ENCODE peak calls at places on chromosome 19, in five cellular contexts. B, P, M, A and N are unnamed samples.

GRCh38 chr19:12521996-12522395 is 29.3 kb downstream of the ZNF564 start:
- DNase-seq in B (no peak), P (no peak), M (no peak), A (no peak), N (no peak)

GRCh38 chr19:29576761-29577661 is 29.1 kb upstream of the POP4 start:
- DNase-seq in B (no peak), P (no peak), M (no peak), A (no peak), N (no peak)

GRCh38 chr19:14686411-14686810 is 3.4 kb upstream of the ZNF333 start:
- DNase-seq in B (no peak), P (no peak), M (no peak), A (peak), N (no peak)

GRCh38 chr19:38057954-38058690 is 151.1 kb downstream of the SIPA1L3 start:
- DNase-seq in B (no peak), P (no peak), M (no peak), A (no peak), N (no peak)

GRCh38 chr19:38486731-38487336 is 53.3 kb downstream of the RYR1 start:
- DNase-seq in B (no peak), P (no peak), M (no peak), A (no peak), N (no peak)

GRCh38 chr19:28700176-28700575 is 512.8 kb downstream of the UQCRFS1 start:
- DNase-seq in B (no peak), P (no peak), M (no peak), A (no peak), N (no peak)

GRCh38 chr19:37362733-37363132 is 8.2 kb upstream of the ZNF527 start:
- DNase-seq in B (no peak), P (no peak), M (no peak), A (peak), N (no peak)

GRCh38 chr19:14577885-14578427 is 4.9 kb upstream of the CLEC17A start:
- DNase-seq in B (no peak), P (no peak), M (no peak), A (no peak), N (no peak)

GRCh38 chr19:55283548-55284393 is at the start of gene BRSK1:
- DNase-seq in B (peak), P (no peak), M (peak), A (no peak), N (no peak)

GRCh38 chr19:14890616-14891379 is 4.9 kb upstream of the OR7A17 start:
- DNase-seq in B (no peak), P (no peak), M (no peak), A (no peak), N (no peak)

GRCh38 chr19:15469513-15470297 is 5.4 kb upstream of the RASAL3 start:
- DNase-seq in B (no peak), P (no peak), M (no peak), A (peak), N (no peak)

GRCh38 chr19:4042064-4042730 is 24.5 kb downstream of the ZBTB7A start:
- DNase-seq in B (no peak), P (no peak), M (no peak), A (no peak), N (no peak)

GRCh38 chr19:5914358-5914774 is 312 bp downstream of the CAPS start:
- DNase-seq in B (no peak), P (no peak), M (no peak), A (no peak), N (no peak)

GRCh38 chr19:18850560-18851375 is 19.0 kb downstream of the UPF1 start:
- DNase-seq in B (no peak), P (no peak), M (no peak), A (peak), N (no peak)

GRCh38 chr19:15199652-15200574 is 882 bp downstream of the NOTCH3 start:
- DNase-seq in B (no peak), P (no peak), M (no peak), A (no peak), N (no peak)

GRCh38 chr19:19480688-19481087 is 34.7 kb downstream of the TSSK6 start:
- DNase-seq in B (no peak), P (no peak), M (no peak), A (no peak), N (no peak)

GRCh38 chr19:21434967-21435544 is 38.1 kb downstream of the ZNF493 start:
- DNase-seq in B (no peak), P (no peak), M (no peak), A (no peak), N (no peak)

GRCh38 chr19:38497907-38498306 is 64.4 kb downstream of the RYR1 start:
- DNase-seq in B (no peak), P (no peak), M (no peak), A (no peak), N (no peak)

GRCh38 chr19:4556574-4557185 is 2.8 kb downstream of the SEMA6B start:
- DNase-seq in B (no peak), P (no peak), M (no peak), A (peak), N (no peak)

GRCh38 chr19:49327878-49328544 is 3.0 kb upstream of the SLC6A16 start:
- DNase-seq in B (no peak), P (no peak), M (peak), A (peak), N (no peak)

GRCh38 chr19:17076539-17076919 is 952 bp downstream of the MYO9B start:
- DNase-seq in B (no peak), P (no peak), M (no peak), A (peak), N (no peak)

GRCh38 chr19:38658462-38659306 is 11.2 kb downstream of the ACTN4 start:
- DNase-seq in B (no peak), P (peak), M (no peak), A (peak), N (peak)

GRCh38 chr19:3969435-3970312 is 1.2 kb downstream of the DAPK3 start:
- DNase-seq in B (no peak), P (peak), M (no peak), A (peak), N (peak)

GRCh38 chr19:33677745-33678426 is 56.1 kb downstream of the CHST8 start:
- DNase-seq in B (no peak), P (no peak), M (no peak), A (no peak), N (no peak)

GRCh38 chr19:1823539-1824251 is 11.6 kb upstream of the ATP8B3 start:
- DNase-seq in B (no peak), P (no peak), M (no peak), A (no peak), N (no peak)

GRCh38 chr19:37778613-37779138 is 710 bp downstream of the ZNF573 start:
- DNase-seq in B (no peak), P (no peak), M (no peak), A (no peak), N (no peak)

GRCh38 chr19:33644284-33644836 is 22.6 kb downstream of the CHST8 start:
- DNase-seq in B (no peak), P (no peak), M (no peak), A (no peak), N (no peak)

GRCh38 chr19:1086618-1087017 is 8.6 kb downstream of the POLR2E start:
- DNase-seq in B (no peak), P (no peak), M (no peak), A (no peak), N (no peak)

GRCh38 chr19:55461974-55462628 is 659 bp upstream of the ISOC2 start:
- DNase-seq in B (no peak), P (no peak), M (no peak), A (peak), N (no peak)

GRCh38 chr19:1531587-1531986 is 7.7 kb downstream of the PLK5 start:
- DNase-seq in B (no peak), P (no peak), M (no peak), A (no peak), N (no peak)

GRCh38 chr19:47143322-47144073 is 12.9 kb downstream of the SAE1 start:
- DNase-seq in B (no peak), P (no peak), M (no peak), A (no peak), N (no peak)

GRCh38 chr19:29083863-29084262 is 129.1 kb downstream of the UQCRFS1 start:
- DNase-seq in B (no peak), P (no peak), M (no peak), A (no peak), N (no peak)

GRCh38 chr19:44848036-44848804 is 2.1 kb downstream of the NECTIN2 start:
- DNase-seq in B (no peak), P (no peak), M (no peak), A (peak), N (no peak)

GRCh38 chr19:4916292-4917082 is 7.2 kb downstream of the UHRF1 start:
- DNase-seq in B (no peak), P (no peak), M (peak), A (peak), N (no peak)

GRCh38 chr19:13099073-13099999 is 3.3 kb downstream of the LYL1 start:
- DNase-seq in B (no peak), P (no peak), M (peak), A (peak), N (no peak)